ENCODE peak calls at places on chromosomes 3 and 15, in five cellular contexts. R is pancreas, J is lower lobe of right lung, P is IMR-90, E is sigmoid colon. G is an unnamed sample.
A peak's percentile ranks its signal among the peaks of the same experiment; 100 is the strongest.

GRCh38 chr3:171183042-171183441 is 156.5 kb upstream of the SLC2A2 start:
- DNase-seq in R (peak; percentile 13), J (no peak), P (peak; percentile 37), E (no peak), G (no peak)

GRCh38 chr3:14153663-14154062 is 24.7 kb downstream of the XPC start:
- DNase-seq in R (no peak), J (no peak), P (no peak), E (no peak), G (no peak)

GRCh38 chr3:80244390-80244789 is 476.6 kb upstream of the ROBO1 start:
- DNase-seq in R (no peak), J (no peak), P (peak; percentile 38), E (no peak), G (no peak)

GRCh38 chr3:98732239-98733054 is 30.7 kb upstream of the ST3GAL6 start:
- DNase-seq in R (peak; percentile 27), J (peak; percentile 69), P (no peak), E (peak; percentile 72), G (no peak)

GRCh38 chr3:45035441-45036301 is 9.6 kb downstream of the CLEC3B start:
- DNase-seq in R (no peak), J (peak; percentile 54), P (peak; percentile 35), E (peak; percentile 79), G (no peak)

GRCh38 chr15:64478863-64479262 is 18.5 kb downstream of the ZNF609 start:
- DNase-seq in R (no peak), J (no peak), P (peak; percentile 63), E (no peak), G (no peak)

GRCh38 chr15:72415304-72415703 is 17.2 kb downstream of the TMEM202 start:
- DNase-seq in R (no peak), J (no peak), P (no peak), E (no peak), G (no peak)

GRCh38 chr3:44862221-44862637 is 517 bp downstream of the TMEM42 start:
- DNase-seq in R (peak; percentile 14), J (no peak), P (peak; percentile 19), E (no peak), G (no peak)

GRCh38 chr3:181999314-181999713 is 287.6 kb downstream of the SOX2 start:
- DNase-seq in R (no peak), J (no peak), P (no peak), E (no peak), G (no peak)

GRCh38 chr15:78990278-78990677 is 45.4 kb upstream of the CTSH start:
- DNase-seq in R (no peak), J (peak; percentile 6), P (no peak), E (no peak), G (no peak)

GRCh38 chr3:139293665-139294023 is 50.2 kb upstream of the MRPS22 start:
- DNase-seq in R (no peak), J (no peak), P (no peak), E (no peak), G (no peak)

GRCh38 chr15:39426552-39427532 is 154.0 kb upstream of the THBS1 start:
- DNase-seq in R (no peak), J (peak; percentile 73), P (peak; percentile 84), E (peak; percentile 77), G (no peak)

GRCh38 chr3:149670742-149671492 is 13.1 kb upstream of the WWTR1 start:
- DNase-seq in R (no peak), J (no peak), P (no peak), E (no peak), G (no peak)

GRCh38 chr3:10508235-10508618 is 2.8 kb upstream of the ATP2B2 start:
- DNase-seq in R (no peak), J (no peak), P (no peak), E (no peak), G (no peak)

GRCh38 chr15:55267401-55268053 is 22.1 kb downstream of the RAB27A start:
- DNase-seq in R (no peak), J (peak; percentile 79), P (peak; percentile 74), E (no peak), G (no peak)

GRCh38 chr15:56099311-56099710 is 105.9 kb upstream of the NEDD4 start:
- DNase-seq in R (no peak), J (no peak), P (no peak), E (no peak), G (no peak)

GRCh38 chr15:80241508-80241907 is 10.5 kb downstream of the CTXND1 start:
- DNase-seq in R (no peak), J (no peak), P (no peak), E (no peak), G (no peak)

GRCh38 chr3:4761759-4762158 is 217.5 kb upstream of the BHLHE40 start:
- DNase-seq in R (no peak), J (no peak), P (no peak), E (no peak), G (no peak)

GRCh38 chr3:118772036-118773030 is 262.3 kb downstream of the IGSF11 start:
- DNase-seq in R (peak; percentile 4), J (no peak), P (no peak), E (no peak), G (no peak)

GRCh38 chr3:97658670-97659285 is 105.8 kb upstream of the ARL6 start:
- DNase-seq in R (no peak), J (no peak), P (peak; percentile 2), E (no peak), G (peak; percentile 5)

GRCh38 chr3:161423911-161424522 is 52.7 kb upstream of the SPTSSB start:
- DNase-seq in R (no peak), J (no peak), P (peak; percentile 42), E (no peak), G (no peak)

GRCh38 chr15:25544076-25544475 is 105.3 kb upstream of the UBE3A start:
- DNase-seq in R (no peak), J (no peak), P (no peak), E (no peak), G (no peak)

GRCh38 chr3:26312826-26313225 is 309.7 kb upstream of the LRRC3B start:
- DNase-seq in R (no peak), J (no peak), P (no peak), E (no peak), G (no peak)

GRCh38 chr3:186320862-186321568 is 41.0 kb downstream of the DGKG start:
- DNase-seq in R (no peak), J (no peak), P (peak; percentile 13), E (no peak), G (peak; percentile 83)

GRCh38 chr15:70196314-70197291 is 98.9 kb upstream of the TLE3 start:
- DNase-seq in R (peak; percentile 61), J (peak; percentile 57), P (peak; percentile 88), E (peak; percentile 80), G (peak; percentile 99)

GRCh38 chr3:9026320-9027040 is 63.2 kb upstream of the RAD18 start:
- DNase-seq in R (no peak), J (no peak), P (no peak), E (no peak), G (no peak)

GRCh38 chr3:9024341-9024740 is 61.1 kb upstream of the RAD18 start:
- DNase-seq in R (no peak), J (no peak), P (no peak), E (no peak), G (no peak)

GRCh38 chr3:9030034-9030433 is 66.8 kb upstream of the RAD18 start:
- DNase-seq in R (no peak), J (no peak), P (no peak), E (no peak), G (no peak)

GRCh38 chr3:9032236-9032777 is 69.0 kb upstream of the RAD18 start:
- DNase-seq in R (no peak), J (no peak), P (no peak), E (no peak), G (no peak)

DNA sequence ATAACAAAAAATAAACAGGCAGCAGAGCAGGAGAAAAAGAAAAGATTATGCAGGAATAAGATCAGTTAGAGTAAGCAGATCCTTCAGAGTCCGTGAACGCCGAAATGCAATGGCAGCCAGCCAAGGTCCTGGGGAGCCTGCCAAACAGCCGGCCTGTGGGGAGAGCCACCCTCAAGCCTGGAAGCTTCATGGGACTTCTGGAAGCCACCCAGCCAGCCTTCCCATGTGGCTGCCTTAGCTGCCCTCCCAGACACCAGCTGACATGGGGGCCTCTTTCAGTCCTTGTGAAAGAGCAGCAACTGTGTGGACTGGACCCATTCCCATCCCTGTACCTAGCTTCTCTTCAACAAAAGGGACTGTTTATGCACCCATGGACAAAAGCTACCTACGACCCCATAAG is 64.9 kb upstream of the RAD18 start:
- DNase-seq in R (peak; percentile 79), J (peak; percentile 88), P (peak; percentile 35), E (peak; percentile 95), G (no peak)
- H3K27ac ChIP-seq in R (peak overlapping the region; percentile 46), J (no peak overlapping the region), P (no peak overlapping the region), E (no peak overlapping the region), G (no peak overlapping the region)

GRCh38 chr3:136938334-136938733 is 19.4 kb upstream of the IL20RB start:
- DNase-seq in R (no peak), J (no peak), P (peak; percentile 65), E (no peak), G (no peak)
- H3K27ac ChIP-seq in R (no peak overlapping the region), J (no peak overlapping the region), P (no peak overlapping the region), E (no peak overlapping the region), G (peak overlapping the region; percentile 14)

DNA sequence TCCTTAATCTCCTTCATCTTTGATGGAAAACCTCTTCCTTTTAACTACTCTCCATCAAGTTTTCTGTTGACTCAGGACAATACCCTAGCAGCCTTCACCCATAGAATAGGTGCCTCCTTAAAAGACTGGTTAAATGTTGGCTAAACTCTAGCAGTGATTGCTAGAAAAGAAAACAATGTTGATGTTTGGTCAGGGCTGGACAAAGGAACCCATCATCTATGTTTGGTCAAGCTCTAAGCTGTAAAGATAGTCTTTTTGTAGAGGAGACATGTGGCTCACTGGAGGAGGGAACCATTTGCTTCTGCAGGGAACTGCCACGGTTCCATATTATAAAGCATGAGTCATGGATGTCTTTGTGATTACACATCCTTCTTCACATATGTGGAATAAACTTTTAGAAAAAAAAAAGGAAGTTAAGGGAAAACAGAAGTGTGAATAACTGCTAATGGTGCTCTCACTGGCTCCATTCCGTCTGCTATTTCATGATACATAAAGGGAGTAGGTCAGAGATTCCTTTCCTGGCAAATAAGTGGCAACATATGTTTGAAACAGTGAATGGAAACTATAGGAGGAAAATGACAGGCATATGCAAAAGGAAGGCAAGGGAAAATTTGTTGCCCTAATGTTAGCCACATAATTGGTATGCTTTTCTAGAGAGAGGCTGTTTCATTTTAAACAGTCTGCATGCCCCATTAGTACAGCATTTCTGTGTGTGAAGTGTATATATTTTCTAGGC is 78.2 kb downstream of the CMSS1 start:
- DNase-seq in R (no peak), J (no peak), P (peak; percentile 95), E (no peak), G (no peak)
- H3K27ac ChIP-seq in R (no peak overlapping the region), J (peak overlapping the region; percentile 42), P (peak overlapping the region; percentile 54), E (peak overlapping the region; percentile 33), G (peak overlapping the region; percentile 84)

DNA sequence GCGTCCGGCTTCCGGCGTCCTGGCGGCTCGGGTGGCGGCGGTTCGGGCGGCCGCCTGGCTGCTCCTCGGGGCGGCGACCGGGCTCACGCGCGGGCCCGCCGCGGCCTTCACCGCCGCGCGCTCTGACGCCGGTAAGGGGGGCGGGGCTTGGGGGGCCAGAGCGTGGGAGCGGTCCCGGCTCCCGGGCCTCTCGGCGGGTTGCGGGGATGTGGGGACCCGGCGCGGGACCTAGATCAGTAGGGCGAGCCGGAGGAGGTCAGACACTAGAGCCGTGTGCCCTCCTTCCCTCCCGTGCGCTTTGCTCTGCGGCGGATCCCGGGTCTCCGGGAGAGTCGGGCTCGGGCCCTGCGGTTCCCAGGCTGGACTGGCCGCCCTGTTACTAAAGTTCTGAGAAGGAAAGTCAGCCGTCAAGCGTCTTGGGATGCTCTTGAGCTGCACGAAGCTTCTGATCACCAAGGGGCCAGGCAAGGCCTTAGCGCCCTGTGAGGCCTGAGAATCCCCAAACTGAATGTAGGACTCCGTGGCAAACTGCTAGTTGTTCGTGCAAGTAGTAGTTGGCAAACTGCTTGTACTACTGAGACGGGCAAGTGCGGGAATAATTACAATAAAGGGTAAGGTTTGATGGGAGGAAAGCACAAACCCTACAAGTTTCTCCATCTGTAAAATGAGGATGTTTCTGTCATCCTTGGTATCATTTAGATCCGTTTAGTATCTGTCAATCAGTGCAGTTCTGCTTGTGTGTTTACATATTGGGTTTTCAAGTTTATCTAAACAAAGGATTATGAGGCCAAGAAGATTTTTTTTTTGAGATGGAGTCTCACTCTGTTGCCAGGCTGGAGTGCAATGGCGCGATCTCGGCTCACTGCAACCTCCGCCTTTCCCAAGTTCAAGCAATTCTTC is 587 bp downstream of the PIGX start:
- DNase-seq in R (peak; percentile 65), J (peak; percentile 80), P (peak; percentile 57), E (peak; percentile 78), G (no peak)
- H3K27ac ChIP-seq in R (peak overlapping the region; percentile 86), J (peak overlapping the region; percentile 91), P (peak overlapping the region; percentile 61), E (peak overlapping the region; percentile 95), G (peak overlapping the region; percentile 69)